ENCODE peak calls at places on chromosomes 1 and 21, in nine cellular contexts. A is HuH-7.5; P is endothelial cell; U is mucosa of descending colon; K is NCI-H1694 treated with DMSO at 0.1 percent for 48 hours; O is activated CD4-positive, alpha-beta T cell treated with anti-CD3 and anti-CD28 coated beads, Interleukin-2, amount 50 U/mL, for 1 hour; V is AG10803; M is T-helper 1 cell; F is GM10248. C is an unnamed sample.

GRCh38 chr1:192489748-192490147 is 85.8 kb upstream of the RGS1 start:
- DNase-seq in A (no peak), P (peak; percentile 22), U (no peak), K (peak; percentile 38), O (no peak), V (peak; percentile 97), M (no peak), F (no peak), C (peak; percentile 84)

GRCh38 chr1:179493323-179493722 is 82.4 kb downstream of the NPHS2 start:
- DNase-seq in A (no peak), P (no peak), U (no peak), K (no peak), O (no peak), V (peak; percentile 1), M (no peak), F (no peak), C (no peak)

GRCh38 chr1:187928288-187928687 is 1099.5 kb downstream of the PLA2G4A start:
- DNase-seq in A (no peak), P (peak; percentile 47), U (no peak), K (no peak), O (no peak), V (no peak), M (no peak), F (peak; percentile 34), C (peak; percentile 48)

GRCh38 chr1:203179328-203180009 is 3.8 kb upstream of the MYBPH start:
- DNase-seq in A (no peak), P (no peak), U (no peak), K (no peak), O (no peak), V (no peak), M (no peak), F (no peak), C (no peak)

GRCh38 chr1:26970810-26971209 is 10.5 kb upstream of the KDF1 start:
- DNase-seq in A (no peak), P (no peak), U (no peak), K (peak; percentile 43), O (no peak), V (no peak), M (no peak), F (no peak), C (no peak)

GRCh38 chr1:155479205-155479604 is 83.4 kb downstream of the ASH1L start:
- DNase-seq in A (no peak), P (no peak), U (no peak), K (no peak), O (no peak), V (peak; percentile 57), M (no peak), F (no peak), C (no peak)

GRCh38 chr1:59574085-59574484 is 240.7 kb upstream of the HOOK1 start:
- DNase-seq in A (no peak), P (no peak), U (no peak), K (no peak), O (no peak), V (peak; percentile 98), M (no peak), F (no peak), C (no peak)

GRCh38 chr1:235050911-235051360 is 77.7 kb downstream of the TOMM20 start:
- DNase-seq in A (no peak), P (no peak), U (no peak), K (no peak), O (no peak), V (peak; percentile 81), M (no peak), F (peak; percentile 76), C (peak; percentile 83)

GRCh38 chr1:230205719-230206198 is 138.7 kb downstream of the GALNT2 start:
- DNase-seq in A (no peak), P (no peak), U (no peak), K (no peak), O (no peak), V (peak; percentile 70), M (no peak), F (no peak), C (no peak)

GRCh38 chr21:32413697-32414578 is 1.4 kb downstream of the EVA1C start:
- DNase-seq in A (no peak), P (no peak), U (no peak), K (no peak), O (no peak), V (no peak), M (no peak), F (no peak), C (no peak)

GRCh38 chr1:155186266-155186954 is 12.8 kb downstream of the TRIM46 start:
- DNase-seq in A (no peak), P (no peak), U (peak; percentile 53), K (no peak), O (no peak), V (no peak), M (no peak), F (no peak), C (no peak)

GRCh38 chr1:201137579-201138310 is 10.8 kb upstream of the ASCL5 start:
- DNase-seq in A (no peak), P (no peak), U (no peak), K (no peak), O (no peak), V (peak; percentile 89), M (no peak), F (no peak), C (no peak)

GRCh38 chr1:5369223-5369622 is 623.0 kb downstream of the NPHP4 start:
- DNase-seq in A (no peak), P (no peak), U (no peak), K (no peak), O (no peak), V (no peak), M (no peak), F (no peak), C (no peak)

GRCh38 chr1:52925571-52926005 is 1.5 kb upstream of the SCP2 start:
- DNase-seq in A (no peak), P (no peak), U (no peak), K (peak; percentile 4), O (no peak), V (no peak), M (no peak), F (no peak), C (no peak)

GRCh38 chr1:170721621-170722020 is 57.7 kb downstream of the PRRX1 start:
- DNase-seq in A (no peak), P (no peak), U (no peak), K (no peak), O (no peak), V (no peak), M (no peak), F (no peak), C (no peak)

GRCh38 chr1:39275836-39276507 is 71.5 kb downstream of the MACF1 start:
- DNase-seq in A (no peak), P (no peak), U (no peak), K (no peak), O (no peak), V (no peak), M (no peak), F (no peak), C (no peak)

GRCh38 chr1:90731382-90732050 is 14.4 kb upstream of the BARHL2 start:
- DNase-seq in A (no peak), P (no peak), U (no peak), K (peak; percentile 50), O (no peak), V (no peak), M (no peak), F (no peak), C (no peak)

GRCh38 chr1:203381151-203381751 is 30.3 kb upstream of the FMOD start:
- DNase-seq in A (no peak), P (no peak), U (no peak), K (no peak), O (no peak), V (no peak), M (no peak), F (peak; percentile 58), C (no peak)

GRCh38 chr21:41446571-41446970 is 20.5 kb downstream of the MX1 start:
- DNase-seq in A (no peak), P (no peak), U (no peak), K (no peak), O (no peak), V (peak; percentile 9), M (no peak), F (no peak), C (no peak)

GRCh38 chr21:33033094-33033951 is 7.6 kb downstream of the OLIG2 start:
- DNase-seq in A (no peak), P (no peak), U (no peak), K (no peak), O (no peak), V (no peak), M (no peak), F (no peak), C (no peak)

GRCh38 chr21:23374155-23374554 is 2233.1 kb downstream of the MRPL39 start:
- DNase-seq in A (no peak), P (no peak), U (no peak), K (no peak), O (no peak), V (no peak), M (no peak), F (no peak), C (no peak)

GRCh38 chr1:21294266-21295058 is 4.2 kb upstream of the ECE1 start:
- DNase-seq in A (no peak), P (no peak), U (peak; percentile 90), K (no peak), O (peak; percentile 87), V (no peak), M (peak; percentile 83), F (peak; percentile 73), C (no peak)

GRCh38 chr1:154344977-154345837 is 19.9 kb downstream of the ATP8B2 start:
- DNase-seq in A (no peak), P (peak; percentile 68), U (peak; percentile 71), K (peak; percentile 27), O (peak; percentile 83), V (peak; percentile 53), M (peak; percentile 70), F (no peak), C (peak; percentile 67)

GRCh38 chr1:205286335-205286950 is 35.1 kb downstream of the NUAK2 start:
- DNase-seq in A (no peak), P (no peak), U (peak; percentile 79), K (no peak), O (peak; percentile 53), V (peak; percentile 51), M (peak; percentile 48), F (peak; percentile 70), C (no peak)

GRCh38 chr1:112026018-112026417 is 36.5 kb upstream of the KCND3 start:
- DNase-seq in A (no peak), P (no peak), U (no peak), K (no peak), O (no peak), V (peak; percentile 13), M (no peak), F (no peak), C (no peak)

GRCh38 chr21:17270234-17270633 is 242.6 kb upstream of the CXADR start:
- DNase-seq in A (peak; percentile 15), P (no peak), U (no peak), K (peak; percentile 25), O (no peak), V (peak; percentile 40), M (no peak), F (no peak), C (peak; percentile 42)

GRCh38 chr1:242178924-242179708 is 180.2 kb upstream of the MAP1LC3C start:
- DNase-seq in A (no peak), P (no peak), U (no peak), K (no peak), O (no peak), V (no peak), M (no peak), F (no peak), C (no peak)

GRCh38 chr1:20900056-20900455 is 112.9 kb upstream of the HP1BP3 start:
- DNase-seq in A (no peak), P (no peak), U (no peak), K (no peak), O (no peak), V (no peak), M (no peak), F (no peak), C (no peak)

C was measured in BE2C.